ENCODE peak calls at places on chromosome 1, in eight cellular contexts. K is endothelial cell of umbilical vein, E is neural progenitor cell, Z is PC-3, G is fibroblast of lung, D is IMR-90, R is DND-41, C is colonic mucosa. W is an unnamed sample.

GRCh38 chr1:199907361-199907760 is 120.1 kb upstream of the NR5A2 start:
- DNase-seq in K (no peak), E (no peak), Z (no peak), G (no peak), D (no peak), R (no peak), C (no peak), W (no peak)

GRCh38 chr1:154863702-154864174 is 6.3 kb downstream of the KCNN3 start:
- DNase-seq in K (no peak), E (peak; percentile 73), Z (peak; percentile 81), G (peak; percentile 69), D (peak; percentile 75), R (no peak), C (no peak), W (no peak)

GRCh38 chr1:68232354-68233148 is at the start of gene WLS:
- DNase-seq in K (peak; percentile 80), E (peak; percentile 93), Z (peak; percentile 66), G (peak; percentile 83), D (peak; percentile 80), R (no peak), C (peak; percentile 87), W (no peak)

GRCh38 chr1:85109475-85109874 is 61.2 kb upstream of the MCOLN3 start:
- DNase-seq in K (peak; percentile 71), E (peak; percentile 81), Z (peak; percentile 79), G (peak; percentile 55), D (peak; percentile 75), R (peak; percentile 39), C (peak; percentile 59), W (no peak)

GRCh38 chr1:151849871-151850270 is 3.6 kb downstream of the THEM5 start:
- DNase-seq in K (no peak), E (no peak), Z (no peak), G (no peak), D (no peak), R (no peak), C (no peak), W (no peak)

GRCh38 chr1:12433323-12434053 is 184.5 kb downstream of the DHRS3 start:
- DNase-seq in K (peak; percentile 92), E (peak; percentile 72), Z (peak; percentile 3), G (peak; percentile 86), D (peak; percentile 67), R (peak; percentile 38), C (peak; percentile 52), W (no peak)

GRCh38 chr1:68811806-68812205 is 314.9 kb upstream of the DEPDC1 start:
- DNase-seq in K (no peak), E (no peak), Z (no peak), G (no peak), D (no peak), R (no peak), C (no peak), W (no peak)

GRCh38 chr1:30318864-30319718 is 404.3 kb downstream of the MATN1 start:
- DNase-seq in K (no peak), E (no peak), Z (no peak), G (no peak), D (no peak), R (no peak), C (no peak), W (no peak)

GRCh38 chr1:10901894-10902805 is 105.7 kb upstream of the CASZ1 start:
- DNase-seq in K (no peak), E (no peak), Z (no peak), G (no peak), D (no peak), R (no peak), C (no peak), W (no peak)

GRCh38 chr1:8094481-8095241 is 68.6 kb upstream of the ERRFI1 start:
- DNase-seq in K (peak; percentile 95), E (no peak), Z (peak; percentile 72), G (peak; percentile 88), D (peak; percentile 90), R (no peak), C (peak; percentile 50), W (peak; percentile 62)

GRCh38 chr1:118788372-118788955 is 199.7 kb downstream of the TBX15 start:
- DNase-seq in K (no peak), E (no peak), Z (peak; percentile 73), G (peak; percentile 35), D (no peak), R (no peak), C (no peak), W (no peak)

GRCh38 chr1:25033828-25034451 is 103.9 kb upstream of the RUNX3 start:
- DNase-seq in K (no peak), E (no peak), Z (no peak), G (no peak), D (no peak), R (no peak), C (peak; percentile 40), W (no peak)

GRCh38 chr1:167899253-167899681 is 14.7 kb downstream of the ADCY10 start:
- DNase-seq in K (no peak), E (no peak), Z (no peak), G (peak; percentile 66), D (peak; percentile 71), R (no peak), C (no peak), W (no peak)

GRCh38 chr1:8464987-8465386 is 147.1 kb downstream of the SLC45A1 start:
- DNase-seq in K (no peak), E (no peak), Z (no peak), G (no peak), D (peak; percentile 74), R (no peak), C (no peak), W (no peak)

GRCh38 chr1:41780916-41781315 is 137.8 kb downstream of the HIVEP3 start:
- DNase-seq in K (no peak), E (no peak), Z (no peak), G (no peak), D (no peak), R (no peak), C (no peak), W (no peak)

GRCh38 chr1:160437432-160438319 is 37.3 kb downstream of the VANGL2 start:
- DNase-seq in K (no peak), E (no peak), Z (no peak), G (no peak), D (no peak), R (peak; percentile 53), C (no peak), W (no peak)

GRCh38 chr1:229272164-229273158 is 1.6 kb downstream of the RAB4A start:
- DNase-seq in K (no peak), E (no peak), Z (peak; percentile 22), G (no peak), D (no peak), R (no peak), C (peak; percentile 35), W (no peak)

GRCh38 chr1:4176841-4177240 is 276.8 kb upstream of the C1orf174 start:
- DNase-seq in K (no peak), E (no peak), Z (no peak), G (no peak), D (no peak), R (no peak), C (no peak), W (no peak)

GRCh38 chr1:156618853-156619581 is at the start of gene HAPLN2:
- DNase-seq in K (peak; percentile 20), E (peak; percentile 72), Z (peak; percentile 60), G (no peak), D (no peak), R (peak; percentile 36), C (no peak), W (no peak)

GRCh38 chr1:231184891-231185290 is 23.0 kb downstream of the TRIM67 start:
- DNase-seq in K (no peak), E (no peak), Z (no peak), G (no peak), D (no peak), R (no peak), C (no peak), W (no peak)

GRCh38 chr1:42922687-42923366 is 35.8 kb downstream of the SLC2A1 start:
- DNase-seq in K (peak; percentile 73), E (peak; percentile 84), Z (peak; percentile 88), G (peak; percentile 71), D (peak; percentile 69), R (peak; percentile 75), C (peak; percentile 69), W (no peak)

DNA sequence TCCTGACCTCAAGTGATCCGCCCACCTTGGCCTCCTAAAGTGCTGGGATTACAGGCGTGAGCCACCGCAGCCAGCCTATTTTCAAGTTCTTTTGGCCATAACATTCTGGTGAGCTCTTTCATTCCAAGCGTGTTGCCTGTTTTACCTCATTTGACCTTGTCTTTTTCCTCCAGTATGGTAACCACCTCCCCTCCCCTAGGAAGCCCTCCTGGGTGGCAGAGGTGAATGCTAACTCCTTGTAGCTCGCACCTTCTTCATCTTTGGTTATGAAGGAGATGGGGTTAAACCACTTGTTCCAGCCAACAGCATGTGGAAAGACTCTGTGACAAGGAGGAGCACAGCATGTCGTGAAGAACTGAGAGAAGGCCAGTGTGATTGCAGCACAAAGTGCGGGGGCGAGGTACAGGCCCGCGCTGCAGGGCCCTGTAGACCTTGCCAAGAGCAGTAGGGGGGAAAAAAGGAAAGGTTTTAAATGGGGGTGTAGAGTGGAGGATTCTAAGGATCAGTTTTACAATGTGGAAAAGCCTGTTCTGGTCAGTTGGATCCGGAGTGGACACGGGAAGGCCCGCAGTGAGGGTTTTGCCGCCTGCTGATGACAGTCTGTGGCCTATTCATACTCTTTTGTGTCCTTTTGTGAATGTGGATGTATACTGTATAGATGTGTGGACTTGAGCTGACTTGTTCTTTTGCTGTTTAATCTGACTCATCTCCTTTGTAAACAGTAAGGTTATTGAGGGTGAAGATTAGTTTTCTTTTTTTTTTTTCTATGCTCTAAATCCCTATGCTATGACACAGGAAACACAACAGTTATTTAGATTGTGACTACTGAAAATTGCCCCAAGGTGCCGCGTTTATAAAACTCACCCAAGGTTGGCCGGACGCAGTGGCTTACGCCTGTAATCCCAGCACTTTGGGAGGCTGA is 7.5 kb upstream of the ZNF436 start:
- DNase-seq in K (peak; percentile 67), E (peak; percentile 22), Z (peak; percentile 89), G (peak; percentile 92), D (peak; percentile 90), R (no peak), C (no peak), W (peak; percentile 78)
- H3K9ac ChIP-seq in K (no peak overlapping the region), E (no peak overlapping the region), Z (peak overlapping the region; percentile 27), G (no peak overlapping the region), D (peak overlapping the region; percentile 19), R (no peak overlapping the region), C (peak overlapping the region; percentile 26), W (peak overlapping the region; percentile 66)

GRCh38 chr1:157753611-157754010 is 23.3 kb downstream of the FCRL2 start:
- DNase-seq in K (no peak), E (no peak), Z (no peak), G (no peak), D (no peak), R (no peak), C (no peak), W (no peak)
- TF ChIP-seq CTCF in K (no peak), E (no peak), Z (no peak), G (no peak), D (no peak), R (no peak), C (no peak), W (no peak)

GRCh38 chr1:94045465-94046056 is 75.4 kb downstream of the ABCA4 start:
- DNase-seq in K (peak; percentile 97), E (peak; percentile 91), Z (peak; percentile 94), G (peak; percentile 95), D (peak; percentile 92), R (peak; percentile 40), C (peak; percentile 75), W (peak; percentile 73)
- H3K9ac ChIP-seq in K (peak overlapping the region; percentile 64), E (no peak overlapping the region), Z (no peak overlapping the region), G (no peak overlapping the region), D (no peak overlapping the region), R (no peak overlapping the region), C (no peak overlapping the region), W (peak overlapping the region; percentile 36)

GRCh38 chr1:91502882-91503184 is 2.2 kb downstream of the CDC7 start:
- DNase-seq in K (no peak), E (peak; percentile 23), Z (peak; percentile 33), G (peak; percentile 46), D (peak; percentile 74), R (peak; percentile 30), C (no peak), W (no peak)
- TF ChIP-seq CTCF in K (no peak), E (peak; percentile 19), Z (peak; percentile 43), G (no peak), D (peak; percentile 45), R (peak; percentile 59), C (no peak), W (no peak)

GRCh38 chr1:201554789-201555592 is 16.1 kb downstream of the NAV1 start:
- DNase-seq in K (no peak), E (no peak), Z (no peak), G (no peak), D (no peak), R (no peak), C (no peak), W (no peak)
- H3K9ac ChIP-seq in K (no peak overlapping the region), E (no peak overlapping the region), Z (no peak overlapping the region), G (no peak overlapping the region), D (no peak overlapping the region), R (no peak overlapping the region), C (no peak overlapping the region), W (no peak overlapping the region)